ENCODE peak calls at places on chromosome 3, in eight cellular contexts. T is posterior cingulate gyrus; X is endothelial cell; M is NCI-H187; L is AG04450; W is COLO829; O is T-helper 1 cell; K is activated CD8-positive, alpha-beta T cell treated with anti-CD3 and anti-CD28 coated beads, Interleukin-2, amount 10 ng/mL, durations not matched to agents 7 days and 5 days. A is an unnamed sample.

GRCh38 chr3:172918165-172918564 is 167.6 kb downstream of the ECT2 start:
- DNase-seq in T (no peak), X (no peak), M (no peak), L (no peak), W (peak; percentile 85), O (no peak), K (no peak), A (no peak)

GRCh38 chr3:19346734-19347133 is 198.4 kb downstream of the KCNH8 start:
- DNase-seq in T (no peak), X (no peak), M (no peak), L (no peak), W (no peak), O (no peak), K (no peak), A (no peak)

GRCh38 chr3:47799733-47800132 is 3.2 kb upstream of the DHX30 start:
- DNase-seq in T (no peak), X (peak; percentile 11), M (no peak), L (no peak), W (no peak), O (no peak), K (no peak), A (no peak)

GRCh38 chr3:115903843-115904242 is 280.5 kb downstream of the GAP43 start:
- DNase-seq in T (no peak), X (no peak), M (no peak), L (no peak), W (no peak), O (no peak), K (no peak), A (peak; percentile 39)

GRCh38 chr3:193704431-193704830 is 111.4 kb downstream of the OPA1 start:
- DNase-seq in T (no peak), X (peak; percentile 12), M (no peak), L (no peak), W (no peak), O (no peak), K (no peak), A (no peak)

GRCh38 chr3:159196316-159196715 is 394.5 kb downstream of the MFSD1 start:
- DNase-seq in T (no peak), X (no peak), M (no peak), L (no peak), W (no peak), O (no peak), K (no peak), A (no peak)

GRCh38 chr3:194565597-194566190 is 67.5 kb downstream of the TMEM44 start:
- DNase-seq in T (no peak), X (no peak), M (no peak), L (no peak), W (no peak), O (no peak), K (no peak), A (no peak)

GRCh38 chr3:21326704-21327103 is 424.3 kb downstream of the ZNF385D start:
- DNase-seq in T (no peak), X (no peak), M (no peak), L (no peak), W (peak; percentile 2), O (no peak), K (no peak), A (no peak)

A was measured in HS-27A.